ENCODE peak calls at places on chromosome 10, in nine cellular contexts. One of them, this sample, is unnamed.

GRCh38 chr10:127196227-127196954 is at the start of gene INSYN2A:
- DNase-seq in fibroblast of mammary gland: peak
- DNase-seq in bronchial epithelial cell: peak
- DNase-seq in CD8-positive, alpha-beta T cell: no peak
- DNase-seq in lower lobe of right lung: no peak
- DNase-seq in CD8-positive, alpha-beta memory T cell: no peak
- DNase-seq in prostate gland: no peak
- DNase-seq in AG09309: no peak
- DNase-seq in effector memory CD4-positive, alpha-beta T cell: no peak
- DNase-seq in this sample: no peak

GRCh38 chr10:116742367-116743265 is at the start of gene HSPA12A:
- DNase-seq in fibroblast of mammary gland: peak
- DNase-seq in bronchial epithelial cell: peak
- DNase-seq in CD8-positive, alpha-beta T cell: no peak
- DNase-seq in lower lobe of right lung: peak
- DNase-seq in CD8-positive, alpha-beta memory T cell: no peak
- DNase-seq in prostate gland: peak
- DNase-seq in AG09309: peak
- DNase-seq in effector memory CD4-positive, alpha-beta T cell: peak
- DNase-seq in this sample: peak

GRCh38 chr10:100894033-100894432 is 18.7 kb upstream of the SLF2 start:
- DNase-seq in fibroblast of mammary gland: no peak
- DNase-seq in bronchial epithelial cell: peak
- DNase-seq in CD8-positive, alpha-beta T cell: no peak
- DNase-seq in lower lobe of right lung: no peak
- DNase-seq in CD8-positive, alpha-beta memory T cell: no peak
- DNase-seq in prostate gland: no peak
- DNase-seq in AG09309: no peak
- DNase-seq in effector memory CD4-positive, alpha-beta T cell: no peak
- DNase-seq in this sample: no peak

GRCh38 chr10:22369433-22370072 is 24.3 kb downstream of the SPAG6 start:
- DNase-seq in fibroblast of mammary gland: peak
- DNase-seq in bronchial epithelial cell: peak
- DNase-seq in CD8-positive, alpha-beta T cell: no peak
- DNase-seq in lower lobe of right lung: no peak
- DNase-seq in CD8-positive, alpha-beta memory T cell: no peak
- DNase-seq in prostate gland: no peak
- DNase-seq in AG09309: no peak
- DNase-seq in effector memory CD4-positive, alpha-beta T cell: no peak
- DNase-seq in this sample: peak

GRCh38 chr10:77075916-77076315 is 561.7 kb downstream of the KCNMA1 start:
- DNase-seq in fibroblast of mammary gland: no peak
- DNase-seq in bronchial epithelial cell: no peak
- DNase-seq in CD8-positive, alpha-beta T cell: no peak
- DNase-seq in lower lobe of right lung: no peak
- DNase-seq in CD8-positive, alpha-beta memory T cell: no peak
- DNase-seq in prostate gland: no peak
- DNase-seq in AG09309: no peak
- DNase-seq in effector memory CD4-positive, alpha-beta T cell: no peak
- DNase-seq in this sample: no peak

GRCh38 chr10:78802866-78803265 is 265.9 kb upstream of the ZMIZ1 start:
- DNase-seq in fibroblast of mammary gland: peak
- DNase-seq in bronchial epithelial cell: peak
- DNase-seq in CD8-positive, alpha-beta T cell: no peak
- DNase-seq in lower lobe of right lung: no peak
- DNase-seq in CD8-positive, alpha-beta memory T cell: no peak
- DNase-seq in prostate gland: peak
- DNase-seq in AG09309: peak
- DNase-seq in effector memory CD4-positive, alpha-beta T cell: no peak
- DNase-seq in this sample: no peak

GRCh38 chr10:60480865-60481563 is 91.3 kb upstream of the ANK3 start:
- DNase-seq in fibroblast of mammary gland: peak
- DNase-seq in bronchial epithelial cell: peak
- DNase-seq in CD8-positive, alpha-beta T cell: no peak
- DNase-seq in lower lobe of right lung: no peak
- DNase-seq in CD8-positive, alpha-beta memory T cell: no peak
- DNase-seq in prostate gland: peak
- DNase-seq in AG09309: peak
- DNase-seq in effector memory CD4-positive, alpha-beta T cell: no peak
- DNase-seq in this sample: no peak

GRCh38 chr10:78685466-78686163 is 383.2 kb upstream of the ZMIZ1 start:
- DNase-seq in fibroblast of mammary gland: peak
- DNase-seq in bronchial epithelial cell: peak
- DNase-seq in CD8-positive, alpha-beta T cell: no peak
- DNase-seq in lower lobe of right lung: no peak
- DNase-seq in CD8-positive, alpha-beta memory T cell: no peak
- DNase-seq in prostate gland: no peak
- DNase-seq in AG09309: peak
- DNase-seq in effector memory CD4-positive, alpha-beta T cell: no peak
- DNase-seq in this sample: no peak

GRCh38 chr10:79176949-79177602 is 108.3 kb downstream of the ZMIZ1 start:
- DNase-seq in fibroblast of mammary gland: no peak
- DNase-seq in bronchial epithelial cell: no peak
- DNase-seq in CD8-positive, alpha-beta T cell: no peak
- DNase-seq in lower lobe of right lung: no peak
- DNase-seq in CD8-positive, alpha-beta memory T cell: no peak
- DNase-seq in prostate gland: no peak
- DNase-seq in AG09309: no peak
- DNase-seq in effector memory CD4-positive, alpha-beta T cell: no peak
- DNase-seq in this sample: no peak

GRCh38 chr10:132526676-132527075 is 10.9 kb upstream of the INPP5A start:
- DNase-seq in fibroblast of mammary gland: peak
- DNase-seq in bronchial epithelial cell: no peak
- DNase-seq in CD8-positive, alpha-beta T cell: no peak
- DNase-seq in lower lobe of right lung: peak
- DNase-seq in CD8-positive, alpha-beta memory T cell: no peak
- DNase-seq in prostate gland: no peak
- DNase-seq in AG09309: peak
- DNase-seq in effector memory CD4-positive, alpha-beta T cell: no peak
- DNase-seq in this sample: no peak

DNA sequence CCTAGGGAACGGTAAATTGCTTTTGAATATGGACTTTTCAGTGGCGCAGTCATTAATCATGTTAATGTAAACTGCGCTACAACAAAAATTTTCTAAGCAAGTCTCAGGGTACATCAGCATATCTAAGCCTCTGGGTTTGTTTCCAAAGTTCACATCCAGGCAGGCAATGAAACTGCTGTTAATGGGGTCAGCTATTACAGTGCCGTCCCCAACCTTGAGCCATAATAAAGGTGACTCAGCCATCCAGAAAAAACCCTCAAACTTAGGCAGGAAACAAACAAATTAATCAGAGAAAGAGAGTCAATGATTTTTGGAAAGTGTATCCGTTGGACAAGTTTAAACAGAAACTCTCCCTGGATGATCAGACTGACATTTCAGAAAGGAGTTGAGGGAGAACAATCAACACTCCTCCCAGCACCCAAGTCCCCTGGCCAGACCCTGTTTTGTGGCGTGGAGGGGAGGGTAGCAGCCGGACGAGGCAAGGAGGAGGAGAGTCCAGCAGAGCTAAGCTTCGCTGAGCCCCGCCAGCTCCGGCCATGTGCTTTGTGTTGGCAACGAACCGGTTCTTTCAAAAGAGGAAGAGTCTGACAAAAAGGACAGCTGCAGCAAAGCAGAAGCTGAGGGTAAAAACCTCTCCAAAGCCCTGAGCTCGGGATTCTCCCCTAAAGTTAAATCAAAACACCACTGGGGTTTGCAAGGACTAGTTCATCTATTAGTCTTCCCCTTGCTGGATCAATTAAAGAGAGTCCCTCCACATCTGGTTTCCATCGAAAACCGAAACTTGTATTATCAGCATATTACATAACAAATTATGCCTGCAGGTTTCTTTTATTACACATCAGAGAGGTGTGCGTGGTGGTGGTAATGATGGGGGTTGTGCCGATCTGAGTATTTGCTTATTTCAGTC is 3.6 kb downstream of the FAM53B start:
- DNase-seq in fibroblast of mammary gland: peak
- DNase-seq in bronchial epithelial cell: peak
- DNase-seq in CD8-positive, alpha-beta T cell: no peak
- DNase-seq in lower lobe of right lung: peak
- DNase-seq in CD8-positive, alpha-beta memory T cell: no peak
- DNase-seq in prostate gland: peak
- DNase-seq in AG09309: no peak
- DNase-seq in effector memory CD4-positive, alpha-beta T cell: no peak
- DNase-seq in this sample: peak
- H3K4me3 ChIP-seq in fibroblast of mammary gland: peak
- H3K4me3 ChIP-seq in bronchial epithelial cell: peak
- H3K4me3 ChIP-seq in CD8-positive, alpha-beta T cell: peak
- H3K4me3 ChIP-seq in lower lobe of right lung: peak
- H3K4me3 ChIP-seq in CD8-positive, alpha-beta memory T cell: peak
- H3K4me3 ChIP-seq in prostate gland: peak
- H3K4me3 ChIP-seq in AG09309: peak
- H3K4me3 ChIP-seq in effector memory CD4-positive, alpha-beta T cell: peak
- H3K4me3 ChIP-seq in this sample: peak

GRCh38 chr10:28387141-28387540 is 84.3 kb upstream of the MPP7 start:
- DNase-seq in fibroblast of mammary gland: no peak
- DNase-seq in bronchial epithelial cell: peak
- DNase-seq in CD8-positive, alpha-beta T cell: no peak
- DNase-seq in lower lobe of right lung: no peak
- DNase-seq in CD8-positive, alpha-beta memory T cell: no peak
- DNase-seq in prostate gland: no peak
- DNase-seq in AG09309: no peak
- DNase-seq in effector memory CD4-positive, alpha-beta T cell: no peak
- DNase-seq in this sample: no peak
- H3K4me3 ChIP-seq in fibroblast of mammary gland: no peak
- H3K4me3 ChIP-seq in bronchial epithelial cell: no peak
- H3K4me3 ChIP-seq in CD8-positive, alpha-beta T cell: no peak
- H3K4me3 ChIP-seq in lower lobe of right lung: no peak
- H3K4me3 ChIP-seq in CD8-positive, alpha-beta memory T cell: no peak
- H3K4me3 ChIP-seq in prostate gland: no peak
- H3K4me3 ChIP-seq in AG09309: no peak
- H3K4me3 ChIP-seq in effector memory CD4-positive, alpha-beta T cell: no peak
- H3K4me3 ChIP-seq in this sample: no peak

GRCh38 chr10:1532636-1533035 is 204.7 kb downstream of the ADARB2 start:
- DNase-seq in fibroblast of mammary gland: no peak
- DNase-seq in bronchial epithelial cell: no peak
- DNase-seq in CD8-positive, alpha-beta T cell: no peak
- DNase-seq in lower lobe of right lung: no peak
- DNase-seq in CD8-positive, alpha-beta memory T cell: no peak
- DNase-seq in prostate gland: no peak
- DNase-seq in AG09309: no peak
- DNase-seq in effector memory CD4-positive, alpha-beta T cell: no peak
- DNase-seq in this sample: no peak
- H3K4me3 ChIP-seq in fibroblast of mammary gland: no peak
- H3K4me3 ChIP-seq in bronchial epithelial cell: no peak
- H3K4me3 ChIP-seq in CD8-positive, alpha-beta T cell: no peak
- H3K4me3 ChIP-seq in lower lobe of right lung: no peak
- H3K4me3 ChIP-seq in CD8-positive, alpha-beta memory T cell: no peak
- H3K4me3 ChIP-seq in prostate gland: no peak
- H3K4me3 ChIP-seq in AG09309: no peak
- H3K4me3 ChIP-seq in effector memory CD4-positive, alpha-beta T cell: no peak
- H3K4me3 ChIP-seq in this sample: no peak

GRCh38 chr10:44167752-44168151 is 217.1 kb downstream of the CXCL12 start:
- DNase-seq in fibroblast of mammary gland: no peak
- DNase-seq in bronchial epithelial cell: no peak
- DNase-seq in CD8-positive, alpha-beta T cell: no peak
- DNase-seq in lower lobe of right lung: no peak
- DNase-seq in CD8-positive, alpha-beta memory T cell: no peak
- DNase-seq in prostate gland: no peak
- DNase-seq in AG09309: no peak
- DNase-seq in effector memory CD4-positive, alpha-beta T cell: no peak
- DNase-seq in this sample: no peak
- H3K4me3 ChIP-seq in fibroblast of mammary gland: no peak
- H3K4me3 ChIP-seq in bronchial epithelial cell: no peak
- H3K4me3 ChIP-seq in CD8-positive, alpha-beta T cell: no peak
- H3K4me3 ChIP-seq in lower lobe of right lung: no peak
- H3K4me3 ChIP-seq in CD8-positive, alpha-beta memory T cell: no peak
- H3K4me3 ChIP-seq in prostate gland: no peak
- H3K4me3 ChIP-seq in AG09309: no peak
- H3K4me3 ChIP-seq in effector memory CD4-positive, alpha-beta T cell: no peak
- H3K4me3 ChIP-seq in this sample: no peak

DNA sequence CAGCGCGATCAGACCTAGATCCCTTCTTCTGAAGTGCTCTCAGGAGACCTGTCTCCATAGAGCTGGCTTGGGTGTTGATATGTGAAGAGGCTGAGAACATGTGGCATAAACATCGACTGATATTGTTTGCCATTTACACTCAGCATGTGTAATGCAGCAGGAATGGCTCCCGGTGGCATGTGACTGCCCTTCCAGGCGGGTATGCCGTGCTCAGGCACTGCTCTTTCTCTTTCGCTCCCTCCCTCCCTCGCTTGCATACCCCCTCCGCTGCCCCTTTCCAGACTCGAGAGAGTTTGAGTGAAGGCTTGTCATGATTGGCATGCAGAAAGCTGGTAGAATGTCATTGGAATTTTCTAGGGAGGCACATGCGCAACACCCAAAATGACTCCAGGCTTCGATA is 107.3 kb upstream of the PDCD4 start:
- DNase-seq in fibroblast of mammary gland: no peak
- DNase-seq in bronchial epithelial cell: peak
- DNase-seq in CD8-positive, alpha-beta T cell: no peak
- DNase-seq in lower lobe of right lung: no peak
- DNase-seq in CD8-positive, alpha-beta memory T cell: no peak
- DNase-seq in prostate gland: no peak
- DNase-seq in AG09309: no peak
- DNase-seq in effector memory CD4-positive, alpha-beta T cell: no peak
- DNase-seq in this sample: no peak
- H3K4me3 ChIP-seq in fibroblast of mammary gland: no peak
- H3K4me3 ChIP-seq in bronchial epithelial cell: peak
- H3K4me3 ChIP-seq in CD8-positive, alpha-beta T cell: no peak
- H3K4me3 ChIP-seq in lower lobe of right lung: no peak
- H3K4me3 ChIP-seq in CD8-positive, alpha-beta memory T cell: no peak
- H3K4me3 ChIP-seq in prostate gland: no peak
- H3K4me3 ChIP-seq in AG09309: no peak
- H3K4me3 ChIP-seq in effector memory CD4-positive, alpha-beta T cell: no peak
- H3K4me3 ChIP-seq in this sample: no peak

DNA sequence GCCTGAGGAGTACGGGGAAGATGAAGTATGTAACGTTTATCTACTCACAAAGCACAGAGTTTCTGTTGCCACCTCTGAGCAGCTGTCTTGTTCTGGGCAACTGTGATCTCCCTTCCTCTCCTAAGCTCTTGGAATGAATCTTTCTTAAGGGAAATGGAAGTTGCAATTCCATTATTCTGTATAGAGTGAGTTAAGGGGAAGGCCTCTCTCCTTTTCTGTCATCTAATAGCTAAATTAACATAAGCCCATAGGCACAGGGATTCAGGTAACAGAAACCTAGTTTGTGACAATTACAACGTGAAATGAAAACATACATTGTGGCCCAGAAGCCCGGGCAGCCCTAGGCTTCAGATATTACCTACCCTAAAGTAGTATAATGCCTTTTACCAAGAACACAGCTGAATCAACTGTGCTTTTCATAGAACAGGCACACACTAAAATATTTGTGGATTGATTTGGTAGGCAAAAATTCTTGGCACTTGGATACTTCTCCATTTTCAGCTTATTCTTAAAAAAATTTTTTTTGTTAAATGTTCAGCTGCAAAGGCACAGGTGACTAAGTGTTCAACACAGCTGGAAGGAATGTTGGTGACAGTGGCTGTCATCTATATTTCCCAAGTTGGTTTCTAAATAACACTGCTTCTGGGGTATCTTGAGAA is 3.8 kb upstream of the PDCD4 start:
- DNase-seq in fibroblast of mammary gland: no peak
- DNase-seq in bronchial epithelial cell: no peak
- DNase-seq in CD8-positive, alpha-beta T cell: no peak
- DNase-seq in lower lobe of right lung: no peak
- DNase-seq in CD8-positive, alpha-beta memory T cell: no peak
- DNase-seq in prostate gland: no peak
- DNase-seq in AG09309: no peak
- DNase-seq in effector memory CD4-positive, alpha-beta T cell: no peak
- DNase-seq in this sample: peak
- H3K4me3 ChIP-seq in fibroblast of mammary gland: no peak
- H3K4me3 ChIP-seq in bronchial epithelial cell: no peak
- H3K4me3 ChIP-seq in CD8-positive, alpha-beta T cell: no peak
- H3K4me3 ChIP-seq in lower lobe of right lung: no peak
- H3K4me3 ChIP-seq in CD8-positive, alpha-beta memory T cell: peak
- H3K4me3 ChIP-seq in prostate gland: no peak
- H3K4me3 ChIP-seq in AG09309: no peak
- H3K4me3 ChIP-seq in effector memory CD4-positive, alpha-beta T cell: no peak
- H3K4me3 ChIP-seq in this sample: peak

This sample was measured in GM12865.